ENCODE peak calls at places on chromosomes 13 and 19, in ten cellular contexts. L is T-helper 17 cell; M is Right ventricle myocardium superior; K is GM10248; U is activated CD8-positive, alpha-beta memory T cell treated with anti-CD3 and anti-CD28 coated beads for 1 hour; A is LHCN-M2; J is DMS79; T is DMS153; F is fibroblast of the aortic adventitia; H is stimulated activated CD8-positive, alpha-beta memory T cell treated with anti-CD3 and anti-CD28 coated beads, Interleukin-12 subunit alpha, Interleukin-12 subunit beta, amount 100 ng/mL, for 4 hours. I is an unnamed sample.
A peak's percentile ranks its signal among the peaks of the same experiment; 100 is the strongest.

GRCh38 chr13:77510156-77510555 is 25.4 kb upstream of the SCEL start:
- DNase-seq in L (no peak), M (no peak), K (no peak), U (no peak), A (no peak), J (no peak), T (no peak), F (no peak), H (no peak), I (no peak)

GRCh38 chr19:34120846-34121639 is 51.3 kb upstream of the LSM14A start:
- DNase-seq in L (peak; percentile 29), M (no peak), K (peak; percentile 64), U (no peak), A (peak; percentile 41), J (no peak), T (no peak), F (peak; percentile 60), H (no peak), I (peak; percentile 62)

GRCh38 chr19:50413096-50413495 is 5.6 kb upstream of the SPIB start:
- DNase-seq in L (no peak), M (no peak), K (no peak), U (no peak), A (no peak), J (no peak), T (no peak), F (no peak), H (no peak), I (no peak)

GRCh38 chr19:28633223-28634030 is 579.5 kb downstream of the UQCRFS1 start:
- DNase-seq in L (peak; percentile 6), M (peak; percentile 48), K (peak; percentile 40), U (no peak), A (peak; percentile 23), J (no peak), T (peak; percentile 62), F (peak; percentile 78), H (peak; percentile 5), I (peak; percentile 9)

GRCh38 chr13:48500652-48501197 is 32.2 kb downstream of the RCBTB2 start:
- DNase-seq in L (no peak), M (no peak), K (peak; percentile 54), U (no peak), A (peak; percentile 91), J (no peak), T (peak; percentile 25), F (peak; percentile 80), H (no peak), I (peak; percentile 45)

GRCh38 chr13:79413521-79413920 is 7.5 kb upstream of the RBM26 start:
- DNase-seq in L (no peak), M (no peak), K (no peak), U (no peak), A (no peak), J (peak; percentile 38), T (no peak), F (no peak), H (no peak), I (no peak)

GRCh38 chr19:13864223-13864512 is 12.8 kb upstream of the NANOS3 start:
- DNase-seq in L (no peak), M (no peak), K (no peak), U (no peak), A (no peak), J (no peak), T (no peak), F (no peak), H (no peak), I (no peak)

GRCh38 chr13:36736119-36736726 is 62.4 kb downstream of the SERTM1 start:
- DNase-seq in L (peak; percentile 8), M (no peak), K (peak; percentile 19), U (no peak), A (peak; percentile 45), J (no peak), T (peak; percentile 9), F (peak; percentile 83), H (no peak), I (peak; percentile 12)

GRCh38 chr19:4066176-4066606 is 508 bp downstream of the ZBTB7A start:
- DNase-seq in L (peak; percentile 49), M (no peak), K (no peak), U (no peak), A (no peak), J (no peak), T (no peak), F (no peak), H (peak; percentile 52), I (no peak)

GRCh38 chr19:46984077-46985010 is 35.3 kb upstream of the NPAS1 start:
- DNase-seq in L (no peak), M (no peak), K (no peak), U (no peak), A (peak; percentile 75), J (no peak), T (peak; percentile 65), F (peak; percentile 74), H (no peak), I (no peak)

GRCh38 chr13:28434934-28435333 is 60.0 kb downstream of the FLT1 start:
- DNase-seq in L (no peak), M (no peak), K (no peak), U (no peak), A (no peak), J (no peak), T (no peak), F (no peak), H (no peak), I (no peak)

GRCh38 chr13:45310341-45311138 is 30.4 kb downstream of the TPT1 start:
- DNase-seq in L (no peak), M (no peak), K (no peak), U (no peak), A (no peak), J (no peak), T (peak; percentile 87), F (no peak), H (no peak), I (no peak)

GRCh38 chr19:35911173-35911572 is 3.1 kb upstream of the TYROBP start:
- DNase-seq in L (no peak), M (no peak), K (no peak), U (no peak), A (no peak), J (no peak), T (no peak), F (no peak), H (no peak), I (no peak)

GRCh38 chr19:41226874-41227390 is 7.9 kb downstream of the AXL start:
- DNase-seq in L (no peak), M (no peak), K (no peak), U (no peak), A (no peak), J (no peak), T (no peak), F (no peak), H (no peak), I (no peak)

GRCh38 chr19:14840206-14840605 is 5.2 kb upstream of the OR7A5 start:
- DNase-seq in L (no peak), M (no peak), K (no peak), U (no peak), A (peak; percentile 64), J (no peak), T (no peak), F (no peak), H (no peak), I (no peak)

GRCh38 chr13:39496487-39496998 is 106.5 kb downstream of the LHFPL6 start:
- DNase-seq in L (no peak), M (no peak), K (no peak), U (no peak), A (no peak), J (no peak), T (no peak), F (no peak), H (no peak), I (no peak)

GRCh38 chr13:22278336-22278929 is 607.6 kb downstream of the FGF9 start:
- DNase-seq in L (peak; percentile 60), M (no peak), K (peak; percentile 42), U (peak; percentile 40), A (peak; percentile 14), J (no peak), T (peak; percentile 3), F (peak; percentile 25), H (peak; percentile 32), I (peak; percentile 33)

GRCh38 chr19:31639306-31639705 is 290.1 kb upstream of the TSHZ3 start:
- DNase-seq in L (no peak), M (no peak), K (no peak), U (no peak), A (peak; percentile 85), J (no peak), T (no peak), F (no peak), H (no peak), I (no peak)

GRCh38 chr13:89061821-89062220 is 1390.7 kb downstream of the SLITRK5 start:
- DNase-seq in L (no peak), M (no peak), K (no peak), U (no peak), A (no peak), J (no peak), T (peak; percentile 94), F (no peak), H (no peak), I (no peak)

GRCh38 chr19:48965806-48966540 is 864 bp downstream of the FTL start:
- DNase-seq in L (peak; percentile 78), M (peak; percentile 94), K (peak; percentile 73), U (peak; percentile 70), A (peak; percentile 83), J (peak; percentile 73), T (peak; percentile 72), F (peak; percentile 79), H (peak; percentile 81), I (peak; percentile 82)

GRCh38 chr19:53982611-53983010 is 8.8 kb upstream of the CACNG6 start:
- DNase-seq in L (no peak), M (peak; percentile 63), K (no peak), U (no peak), A (no peak), J (no peak), T (no peak), F (peak; percentile 47), H (no peak), I (no peak)

GRCh38 chr19:39444598-39445257 is 654 bp upstream of the SUPT5H start:
- DNase-seq in L (no peak), M (no peak), K (no peak), U (no peak), A (no peak), J (no peak), T (no peak), F (peak; percentile 44), H (no peak), I (no peak)

GRCh38 chr19:29497686-29498436 is 27.9 kb upstream of the VSTM2B start:
- DNase-seq in L (no peak), M (no peak), K (no peak), U (no peak), A (no peak), J (no peak), T (no peak), F (no peak), H (no peak), I (no peak)

GRCh38 chr13:87094646-87095045 is 576.5 kb upstream of the SLITRK5 start:
- DNase-seq in L (no peak), M (no peak), K (no peak), U (no peak), A (no peak), J (no peak), T (no peak), F (no peak), H (no peak), I (no peak)

GRCh38 chr19:8001995-8002849 is 3.2 kb downstream of the ELAVL1 start:
- DNase-seq in L (peak; percentile 67), M (peak; percentile 90), K (peak; percentile 88), U (peak; percentile 22), A (peak; percentile 71), J (peak; percentile 19), T (peak; percentile 69), F (peak; percentile 73), H (peak; percentile 58), I (peak; percentile 86)

GRCh38 chr19:46717716-46718143 is 816 bp upstream of the PRKD2 start:
- DNase-seq in L (no peak), M (peak; percentile 40), K (no peak), U (no peak), A (no peak), J (no peak), T (no peak), F (no peak), H (no peak), I (peak; percentile 60)

GRCh38 chr13:112325142-112325808 is 50.9 kb upstream of the SPACA7 start:
- DNase-seq in L (no peak), M (no peak), K (peak; percentile 5), U (no peak), A (no peak), J (no peak), T (no peak), F (no peak), H (no peak), I (no peak)

GRCh38 chr19:35704218-35704617 is at the start of gene ZBTB32:
- DNase-seq in L (no peak), M (no peak), K (no peak), U (no peak), A (peak; percentile 40), J (no peak), T (peak; percentile 62), F (peak; percentile 46), H (no peak), I (peak; percentile 39)

I was measured in GM13977.